ENCODE peak calls at places on chromosomes 4 and X, in four cellular contexts. M, B, I and Y are unnamed samples.

GRCh38 chrX:112043997-112044396 is 38.6 kb downstream of the TRPC5 start:
- DNase-seq in I (peak), M (no peak), B (no peak), Y (no peak)

GRCh38 chr4:62225972-62226371 is 1025.8 kb downstream of the ADGRL3 start:
- DNase-seq in M (no peak), I (no peak), B (no peak), Y (no peak)

GRCh38 chr4:137523329-137523728 is 9.0 kb downstream of the PCDH18 start:
- DNase-seq in M (no peak), I (no peak), B (no peak), Y (no peak)

GRCh38 chrX:66221856-66222255 is 57.8 kb downstream of the HEPH start:
- DNase-seq in B (no peak), I (no peak), M (no peak), Y (no peak)

GRCh38 chrX:130830599-130831346 is 72.2 kb downstream of the ENOX2 start:
- DNase-seq in M (no peak), I (no peak), B (no peak), Y (no peak)

GRCh38 chr4:71862315-71862714 is 78.4 kb upstream of the GC start:
- DNase-seq in I (no peak), B (no peak), M (no peak), Y (no peak)

GRCh38 chr4:113445286-113445685 is 316.3 kb downstream of the CAMK2D start:
- DNase-seq in B (no peak), I (peak), M (no peak), Y (peak)

GRCh38 chr4:62342346-62342745 is 1142.2 kb downstream of the ADGRL3 start:
- DNase-seq in M (no peak), B (no peak), I (no peak), Y (no peak)

GRCh38 chrX:122046815-122047214 is 999.4 kb downstream of the GLUD2 start:
- DNase-seq in M (no peak), B (no peak), I (no peak), Y (no peak)

GRCh38 chr4:137998666-137999429 is 243.3 kb downstream of the SLC7A11 start:
- DNase-seq in B (no peak), I (peak), M (no peak), Y (no peak)

GRCh38 chr4:13546855-13547562 is 2.7 kb upstream of the NKX3-2 start:
- DNase-seq in M (peak), B (no peak), I (peak), Y (no peak)

GRCh38 chr4:124144302-124144701 is 568.2 kb downstream of the ANKRD50 start:
- DNase-seq in I (peak), M (no peak), B (no peak), Y (no peak)

GRCh38 chr4:2745516-2745915 is 10.6 kb downstream of the TNIP2 start:
- DNase-seq in M (no peak), I (no peak), B (no peak), Y (no peak)

GRCh38 chr4:147981305-147981704 is 249.4 kb downstream of the ARHGAP10 start:
- DNase-seq in B (no peak), M (no peak), I (no peak), Y (peak)

GRCh38 chrX:129449141-129449540 is 74.1 kb downstream of the SMARCA1 start:
- DNase-seq in B (no peak), M (no peak), I (no peak), Y (no peak)

GRCh38 chr4:80202190-80202711 is 4.9 kb downstream of the PRDM8 start:
- DNase-seq in I (no peak), M (peak), B (no peak), Y (peak)

GRCh38 chr4:98470366-98470765 is 188.0 kb downstream of the TSPAN5 start:
- DNase-seq in M (no peak), B (no peak), I (no peak), Y (no peak)

GRCh38 chr4:183485411-183486160 is 19.3 kb upstream of the ING2 start:
- DNase-seq in M (no peak), B (no peak), I (peak), Y (peak)

GRCh38 chr4:74608151-74608949 is 163.4 kb downstream of the AREG start:
- DNase-seq in B (no peak), I (peak), M (no peak), Y (peak)

GRCh38 chrX:3520987-3521875 is 174.8 kb upstream of the MXRA5 start:
- DNase-seq in M (no peak), I (peak), B (no peak), Y (no peak)

GRCh38 chr4:183798249-183798920 is 106.7 kb upstream of the STOX2 start:
- DNase-seq in B (no peak), I (no peak), M (peak), Y (no peak)